ENCODE peak calls at places on chromosomes 5 and 9, in ten cellular contexts. One of them, this sample, is unnamed.

GRCh38 chr9:842918-843468 is 1.5 kb downstream of the DMRT1 start:
- DNase-seq in tibial nerve: no peak
- DNase-seq in Jurkat, Clone E6-1: no peak
- DNase-seq in fibroblast of the conjunctiva: no peak
- DNase-seq in astrocyte of the spinal cord: no peak
- DNase-seq in caudate nucleus: no peak
- DNase-seq in stimulated activated CD4-positive, alpha-beta T cell treated with anti-CD3 and anti-CD28 coated beads, Interleukin-1b, Interleukin-23, amount 100 ng/mL, for 1 hour: no peak
- DNase-seq in right cardiac atrium: no peak
- DNase-seq in A172: no peak
- DNase-seq in pancreas: no peak
- DNase-seq in this sample: no peak

GRCh38 chr5:7474821-7475403 is 79.0 kb downstream of the ADCY2 start:
- DNase-seq in tibial nerve: no peak
- DNase-seq in Jurkat, Clone E6-1: no peak
- DNase-seq in fibroblast of the conjunctiva: no peak
- DNase-seq in astrocyte of the spinal cord: no peak
- DNase-seq in caudate nucleus: no peak
- DNase-seq in stimulated activated CD4-positive, alpha-beta T cell treated with anti-CD3 and anti-CD28 coated beads, Interleukin-1b, Interleukin-23, amount 100 ng/mL, for 1 hour: no peak
- DNase-seq in right cardiac atrium: no peak
- DNase-seq in A172: no peak
- DNase-seq in pancreas: peak; percentile 51
- DNase-seq in this sample: no peak

GRCh38 chr9:19231126-19232035 is 888 bp downstream of the DENND4C start:
- DNase-seq in tibial nerve: no peak
- DNase-seq in Jurkat, Clone E6-1: no peak
- DNase-seq in fibroblast of the conjunctiva: no peak
- DNase-seq in astrocyte of the spinal cord: peak; percentile 15
- DNase-seq in caudate nucleus: no peak
- DNase-seq in stimulated activated CD4-positive, alpha-beta T cell treated with anti-CD3 and anti-CD28 coated beads, Interleukin-1b, Interleukin-23, amount 100 ng/mL, for 1 hour: peak; percentile 2
- DNase-seq in right cardiac atrium: no peak
- DNase-seq in A172: peak; percentile 18
- DNase-seq in pancreas: no peak
- DNase-seq in this sample: no peak

GRCh38 chr5:170020423-170020822 is 40.1 kb upstream of the INSYN2B start:
- DNase-seq in tibial nerve: no peak
- DNase-seq in Jurkat, Clone E6-1: no peak
- DNase-seq in fibroblast of the conjunctiva: no peak
- DNase-seq in astrocyte of the spinal cord: no peak
- DNase-seq in caudate nucleus: no peak
- DNase-seq in stimulated activated CD4-positive, alpha-beta T cell treated with anti-CD3 and anti-CD28 coated beads, Interleukin-1b, Interleukin-23, amount 100 ng/mL, for 1 hour: no peak
- DNase-seq in right cardiac atrium: no peak
- DNase-seq in A172: no peak
- DNase-seq in pancreas: no peak
- DNase-seq in this sample: no peak

GRCh38 chr9:91678807-91679206 is 255.2 kb upstream of the NFIL3 start:
- DNase-seq in tibial nerve: no peak
- DNase-seq in Jurkat, Clone E6-1: no peak
- DNase-seq in fibroblast of the conjunctiva: no peak
- DNase-seq in astrocyte of the spinal cord: no peak
- DNase-seq in caudate nucleus: no peak
- DNase-seq in stimulated activated CD4-positive, alpha-beta T cell treated with anti-CD3 and anti-CD28 coated beads, Interleukin-1b, Interleukin-23, amount 100 ng/mL, for 1 hour: no peak
- DNase-seq in right cardiac atrium: no peak
- DNase-seq in A172: no peak
- DNase-seq in pancreas: no peak
- DNase-seq in this sample: no peak

GRCh38 chr5:176851871-176852270 is 41.5 kb downstream of the UNC5A start:
- DNase-seq in tibial nerve: no peak
- DNase-seq in Jurkat, Clone E6-1: no peak
- DNase-seq in fibroblast of the conjunctiva: no peak
- DNase-seq in astrocyte of the spinal cord: no peak
- DNase-seq in caudate nucleus: no peak
- DNase-seq in stimulated activated CD4-positive, alpha-beta T cell treated with anti-CD3 and anti-CD28 coated beads, Interleukin-1b, Interleukin-23, amount 100 ng/mL, for 1 hour: no peak
- DNase-seq in right cardiac atrium: peak; percentile 21
- DNase-seq in A172: no peak
- DNase-seq in pancreas: peak; percentile 55
- DNase-seq in this sample: no peak

GRCh38 chr9:37776328-37776727 is 8.5 kb downstream of the EXOSC3 start:
- DNase-seq in tibial nerve: no peak
- DNase-seq in Jurkat, Clone E6-1: no peak
- DNase-seq in fibroblast of the conjunctiva: no peak
- DNase-seq in astrocyte of the spinal cord: peak; percentile 25
- DNase-seq in caudate nucleus: no peak
- DNase-seq in stimulated activated CD4-positive, alpha-beta T cell treated with anti-CD3 and anti-CD28 coated beads, Interleukin-1b, Interleukin-23, amount 100 ng/mL, for 1 hour: no peak
- DNase-seq in right cardiac atrium: no peak
- DNase-seq in A172: peak; percentile 23
- DNase-seq in pancreas: no peak
- DNase-seq in this sample: no peak

GRCh38 chr5:139698461-139699146 is 50.5 kb downstream of the CXXC5 start:
- DNase-seq in tibial nerve: peak; percentile 70
- DNase-seq in Jurkat, Clone E6-1: peak; percentile 35
- DNase-seq in fibroblast of the conjunctiva: peak; percentile 71
- DNase-seq in astrocyte of the spinal cord: peak; percentile 90
- DNase-seq in caudate nucleus: peak; percentile 77
- DNase-seq in stimulated activated CD4-positive, alpha-beta T cell treated with anti-CD3 and anti-CD28 coated beads, Interleukin-1b, Interleukin-23, amount 100 ng/mL, for 1 hour: no peak
- DNase-seq in right cardiac atrium: peak; percentile 97
- DNase-seq in A172: no peak
- DNase-seq in pancreas: peak; percentile 93
- DNase-seq in this sample: peak; percentile 69

GRCh38 chr9:19241728-19242127 is 11.2 kb downstream of the DENND4C start:
- DNase-seq in tibial nerve: no peak
- DNase-seq in Jurkat, Clone E6-1: no peak
- DNase-seq in fibroblast of the conjunctiva: no peak
- DNase-seq in astrocyte of the spinal cord: no peak
- DNase-seq in caudate nucleus: no peak
- DNase-seq in stimulated activated CD4-positive, alpha-beta T cell treated with anti-CD3 and anti-CD28 coated beads, Interleukin-1b, Interleukin-23, amount 100 ng/mL, for 1 hour: no peak
- DNase-seq in right cardiac atrium: no peak
- DNase-seq in A172: no peak
- DNase-seq in pancreas: no peak
- DNase-seq in this sample: no peak

GRCh38 chr5:67215592-67216471 is 19.2 kb upstream of the CD180 start:
- DNase-seq in tibial nerve: peak; percentile 77
- DNase-seq in Jurkat, Clone E6-1: peak; percentile 73
- DNase-seq in fibroblast of the conjunctiva: no peak
- DNase-seq in astrocyte of the spinal cord: no peak
- DNase-seq in caudate nucleus: peak; percentile 26
- DNase-seq in stimulated activated CD4-positive, alpha-beta T cell treated with anti-CD3 and anti-CD28 coated beads, Interleukin-1b, Interleukin-23, amount 100 ng/mL, for 1 hour: no peak
- DNase-seq in right cardiac atrium: peak; percentile 97
- DNase-seq in A172: peak; percentile 17
- DNase-seq in pancreas: peak; percentile 68
- DNase-seq in this sample: peak; percentile 88

GRCh38 chr5:22611327-22611726 is 241.8 kb downstream of the CDH12 start:
- DNase-seq in tibial nerve: no peak
- DNase-seq in Jurkat, Clone E6-1: no peak
- DNase-seq in fibroblast of the conjunctiva: no peak
- DNase-seq in astrocyte of the spinal cord: no peak
- DNase-seq in caudate nucleus: no peak
- DNase-seq in stimulated activated CD4-positive, alpha-beta T cell treated with anti-CD3 and anti-CD28 coated beads, Interleukin-1b, Interleukin-23, amount 100 ng/mL, for 1 hour: no peak
- DNase-seq in right cardiac atrium: no peak
- DNase-seq in A172: no peak
- DNase-seq in pancreas: no peak
- DNase-seq in this sample: no peak

GRCh38 chr5:25006734-25007133 is 362.0 kb upstream of the CDH10 start:
- DNase-seq in tibial nerve: no peak
- DNase-seq in Jurkat, Clone E6-1: peak; percentile 17
- DNase-seq in fibroblast of the conjunctiva: peak; percentile 38
- DNase-seq in astrocyte of the spinal cord: peak; percentile 51
- DNase-seq in caudate nucleus: no peak
- DNase-seq in stimulated activated CD4-positive, alpha-beta T cell treated with anti-CD3 and anti-CD28 coated beads, Interleukin-1b, Interleukin-23, amount 100 ng/mL, for 1 hour: no peak
- DNase-seq in right cardiac atrium: no peak
- DNase-seq in A172: peak; percentile 70
- DNase-seq in pancreas: no peak
- DNase-seq in this sample: no peak

GRCh38 chr9:110155744-110156143 is 52.2 kb downstream of the C9orf152 start:
- DNase-seq in tibial nerve: no peak
- DNase-seq in Jurkat, Clone E6-1: peak; percentile 61
- DNase-seq in fibroblast of the conjunctiva: no peak
- DNase-seq in astrocyte of the spinal cord: no peak
- DNase-seq in caudate nucleus: no peak
- DNase-seq in stimulated activated CD4-positive, alpha-beta T cell treated with anti-CD3 and anti-CD28 coated beads, Interleukin-1b, Interleukin-23, amount 100 ng/mL, for 1 hour: no peak
- DNase-seq in right cardiac atrium: no peak
- DNase-seq in A172: no peak
- DNase-seq in pancreas: no peak
- DNase-seq in this sample: no peak

GRCh38 chr9:130073373-130073772 is 19.7 kb downstream of the GPR107 start:
- DNase-seq in tibial nerve: no peak
- DNase-seq in Jurkat, Clone E6-1: no peak
- DNase-seq in fibroblast of the conjunctiva: no peak
- DNase-seq in astrocyte of the spinal cord: peak; percentile 15
- DNase-seq in caudate nucleus: no peak
- DNase-seq in stimulated activated CD4-positive, alpha-beta T cell treated with anti-CD3 and anti-CD28 coated beads, Interleukin-1b, Interleukin-23, amount 100 ng/mL, for 1 hour: no peak
- DNase-seq in right cardiac atrium: no peak
- DNase-seq in A172: no peak
- DNase-seq in pancreas: no peak
- DNase-seq in this sample: no peak

GRCh38 chr5:89584339-89584956 is 701.5 kb upstream of the MEF2C start:
- DNase-seq in tibial nerve: no peak
- DNase-seq in Jurkat, Clone E6-1: no peak
- DNase-seq in fibroblast of the conjunctiva: peak; percentile 14
- DNase-seq in astrocyte of the spinal cord: peak; percentile 78
- DNase-seq in caudate nucleus: no peak
- DNase-seq in stimulated activated CD4-positive, alpha-beta T cell treated with anti-CD3 and anti-CD28 coated beads, Interleukin-1b, Interleukin-23, amount 100 ng/mL, for 1 hour: no peak
- DNase-seq in right cardiac atrium: no peak
- DNase-seq in A172: peak; percentile 84
- DNase-seq in pancreas: no peak
- DNase-seq in this sample: no peak

GRCh38 chr5:126452477-126452876 is 29.3 kb downstream of the GRAMD2B start:
- DNase-seq in tibial nerve: no peak
- DNase-seq in Jurkat, Clone E6-1: no peak
- DNase-seq in fibroblast of the conjunctiva: no peak
- DNase-seq in astrocyte of the spinal cord: no peak
- DNase-seq in caudate nucleus: no peak
- DNase-seq in stimulated activated CD4-positive, alpha-beta T cell treated with anti-CD3 and anti-CD28 coated beads, Interleukin-1b, Interleukin-23, amount 100 ng/mL, for 1 hour: no peak
- DNase-seq in right cardiac atrium: no peak
- DNase-seq in A172: no peak
- DNase-seq in pancreas: no peak
- DNase-seq in this sample: no peak

GRCh38 chr5:133944263-133945230 is 23.9 kb downstream of the C5orf15 start:
- DNase-seq in tibial nerve: no peak
- DNase-seq in Jurkat, Clone E6-1: peak; percentile 28
- DNase-seq in fibroblast of the conjunctiva: peak; percentile 33
- DNase-seq in astrocyte of the spinal cord: peak; percentile 41
- DNase-seq in caudate nucleus: peak; percentile 21
- DNase-seq in stimulated activated CD4-positive, alpha-beta T cell treated with anti-CD3 and anti-CD28 coated beads, Interleukin-1b, Interleukin-23, amount 100 ng/mL, for 1 hour: peak; percentile 14
- DNase-seq in right cardiac atrium: no peak
- DNase-seq in A172: peak; percentile 60
- DNase-seq in pancreas: no peak
- DNase-seq in this sample: peak; percentile 43

GRCh38 chr9:115668506-115668905 is 485.1 kb upstream of the PAPPA start:
- DNase-seq in tibial nerve: no peak
- DNase-seq in Jurkat, Clone E6-1: no peak
- DNase-seq in fibroblast of the conjunctiva: peak; percentile 56
- DNase-seq in astrocyte of the spinal cord: peak; percentile 85
- DNase-seq in caudate nucleus: no peak
- DNase-seq in stimulated activated CD4-positive, alpha-beta T cell treated with anti-CD3 and anti-CD28 coated beads, Interleukin-1b, Interleukin-23, amount 100 ng/mL, for 1 hour: no peak
- DNase-seq in right cardiac atrium: no peak
- DNase-seq in A172: peak; percentile 61
- DNase-seq in pancreas: no peak
- DNase-seq in this sample: no peak

GRCh38 chr5:142770650-142771609 is 753 bp downstream of the ARHGAP26 start:
- DNase-seq in tibial nerve: peak; percentile 26
- DNase-seq in Jurkat, Clone E6-1: peak; percentile 32
- DNase-seq in fibroblast of the conjunctiva: no peak
- DNase-seq in astrocyte of the spinal cord: peak; percentile 39
- DNase-seq in caudate nucleus: peak; percentile 53
- DNase-seq in stimulated activated CD4-positive, alpha-beta T cell treated with anti-CD3 and anti-CD28 coated beads, Interleukin-1b, Interleukin-23, amount 100 ng/mL, for 1 hour: peak; percentile 29
- DNase-seq in right cardiac atrium: peak; percentile 82
- DNase-seq in A172: peak; percentile 24
- DNase-seq in pancreas: peak; percentile 81
- DNase-seq in this sample: peak; percentile 63

This sample was measured in left lung.